ENCODE peak calls at places on chromosomes 2 and 18, in six cellular contexts. Z is AG08395; D is iris pigment epithelial cell; V is activated CD8-positive, alpha-beta memory T cell treated with anti-CD3 and anti-CD28 coated beads for 48 hours; M is ovary; O is NCI-H2171 treated with DMSO at 0.1 percent for 48 hours. P is an unnamed sample.
A peak's percentile ranks its signal among the peaks of the same experiment; 100 is the strongest.

GRCh38 chr18:44813586-44813985 is 132.9 kb downstream of the SETBP1 start:
- DNase-seq in Z (no peak), D (no peak), V (no peak), M (no peak), O (no peak), P (no peak)

GRCh38 chr2:190301032-190301431 is 18.6 kb downstream of the HIBCH start:
- DNase-seq in Z (no peak), D (no peak), V (no peak), M (no peak), O (no peak), P (no peak)

GRCh38 chr18:79588636-79589481 is 90.7 kb upstream of the CTDP1 start:
- DNase-seq in Z (peak; percentile 86), D (peak; percentile 94), V (no peak), M (peak; percentile 94), O (no peak), P (peak; percentile 54)

GRCh38 chr2:220279372-220279771 is 651.9 kb downstream of the SLC4A3 start:
- DNase-seq in Z (peak; percentile 62), D (peak; percentile 90), V (no peak), M (no peak), O (no peak), P (no peak)

GRCh38 chr2:127143851-127144782 is 37.2 kb upstream of the BIN1 start:
- DNase-seq in Z (peak; percentile 61), D (peak; percentile 87), V (no peak), M (no peak), O (no peak), P (no peak)

GRCh38 chr2:221943078-221943810 is 355.6 kb downstream of the PAX3 start:
- DNase-seq in Z (peak; percentile 8), D (peak; percentile 38), V (no peak), M (peak; percentile 70), O (no peak), P (no peak)

GRCh38 chr2:241842620-241843211 is 16.0 kb downstream of the PDCD1 start:
- DNase-seq in Z (no peak), D (peak; percentile 18), V (no peak), M (no peak), O (no peak), P (no peak)

GRCh38 chr2:10993001-10993481 is 81.3 kb downstream of the KCNF1 start:
- DNase-seq in Z (peak; percentile 67), D (no peak), V (no peak), M (no peak), O (no peak), P (no peak)

GRCh38 chr2:118169359-118170005 is 81.2 kb downstream of the INSIG2 start:
- DNase-seq in Z (no peak), D (no peak), V (no peak), M (peak; percentile 41), O (no peak), P (no peak)

GRCh38 chr18:5891361-5892215 is 3.7 kb downstream of the TMEM200C start:
- DNase-seq in Z (no peak), D (no peak), V (no peak), M (no peak), O (no peak), P (no peak)

GRCh38 chr2:12554235-12555011 is 162.3 kb upstream of the TRIB2 start:
- DNase-seq in Z (no peak), D (no peak), V (no peak), M (no peak), O (no peak), P (no peak)

GRCh38 chr2:226981731-226982373 is 146.0 kb downstream of the RHBDD1 start:
- DNase-seq in Z (no peak), D (no peak), V (no peak), M (no peak), O (no peak), P (no peak)

GRCh38 chr2:118853647-118854367 is 6.4 kb upstream of the EN1 start:
- DNase-seq in Z (no peak), D (no peak), V (no peak), M (no peak), O (no peak), P (no peak)

GRCh38 chr2:237192881-237193280 is 107.2 kb downstream of the COPS8 start:
- DNase-seq in Z (no peak), D (no peak), V (no peak), M (peak; percentile 37), O (no peak), P (no peak)

GRCh38 chr2:24824071-24824588 is 30.9 kb downstream of the CENPO start:
- DNase-seq in Z (no peak), D (no peak), V (no peak), M (no peak), O (no peak), P (no peak)

GRCh38 chr2:2558476-2558875 is 227.4 kb upstream of the MYT1L start:
- DNase-seq in Z (no peak), D (no peak), V (no peak), M (no peak), O (no peak), P (no peak)

GRCh38 chr18:63648241-63648640 is 4.2 kb upstream of the SERPINB4 start:
- DNase-seq in Z (no peak), D (no peak), V (no peak), M (no peak), O (no peak), P (no peak)

GRCh38 chr18:13563390-13563805 is 163.0 kb downstream of the FAM210A start:
- DNase-seq in Z (no peak), D (no peak), V (no peak), M (no peak), O (peak; percentile 77), P (no peak)

GRCh38 chr2:44897406-44897805 is 44.1 kb upstream of the SIX3 start:
- DNase-seq in Z (no peak), D (no peak), V (no peak), M (no peak), O (no peak), P (no peak)

GRCh38 chr18:39951321-39951720 is 2003.7 kb upstream of the PIK3C3 start:
- DNase-seq in Z (no peak), D (peak; percentile 45), V (no peak), M (no peak), O (no peak), P (no peak)

GRCh38 chr2:78778756-78779510 is 246.6 kb upstream of the REG3G start:
- DNase-seq in Z (no peak), D (no peak), V (no peak), M (no peak), O (no peak), P (no peak)

GRCh38 chr2:229691631-229692030 is 22.7 kb downstream of the DNER start:
- DNase-seq in Z (no peak), D (no peak), V (no peak), M (no peak), O (no peak), P (no peak)

GRCh38 chr2:3146175-3146574 is 231.4 kb downstream of the EIPR1 start:
- DNase-seq in Z (no peak), D (no peak), V (no peak), M (no peak), O (no peak), P (no peak)

GRCh38 chr2:59584958-59585357 is 968.5 kb downstream of the BCL11A start:
- DNase-seq in Z (no peak), D (no peak), V (no peak), M (no peak), O (peak; percentile 50), P (no peak)

GRCh38 chr2:102065675-102066252 is 74.0 kb downstream of the IL1R2 start:
- DNase-seq in Z (no peak), D (peak; percentile 98), V (no peak), M (no peak), O (no peak), P (no peak)

GRCh38 chr2:28751956-28752607 is 452 bp downstream of the PPP1CB start:
- DNase-seq in Z (no peak), D (no peak), V (peak; percentile 45), M (no peak), O (no peak), P (peak; percentile 48)

GRCh38 chr2:134669731-134670669 is 48.8 kb downstream of the TMEM163 start:
- DNase-seq in Z (no peak), D (no peak), V (no peak), M (peak; percentile 86), O (no peak), P (no peak)

GRCh38 chr2:42980764-42981416 is 188.5 kb upstream of the HAAO start:
- DNase-seq in Z (no peak), D (no peak), V (no peak), M (no peak), O (no peak), P (no peak)

GRCh38 chr18:74457043-74457742 is at the start of gene DIPK1C:
- DNase-seq in Z (no peak), D (no peak), V (no peak), M (no peak), O (no peak), P (no peak)

GRCh38 chr2:219946529-219946928 is 319.1 kb downstream of the SLC4A3 start:
- DNase-seq in Z (no peak), D (no peak), V (no peak), M (no peak), O (no peak), P (no peak)

GRCh38 chr2:60544059-60544458 is 9.4 kb downstream of the BCL11A start:
- DNase-seq in Z (no peak), D (no peak), V (no peak), M (no peak), O (no peak), P (no peak)

GRCh38 chr2:134170269-134170668 is 83.6 kb upstream of the MGAT5 start:
- DNase-seq in Z (peak; percentile 50), D (peak; percentile 66), V (no peak), M (no peak), O (no peak), P (no peak)

GRCh38 chr2:26850565-26850964 is 2.6 kb downstream of the DPYSL5 start:
- DNase-seq in Z (no peak), D (no peak), V (no peak), M (no peak), O (no peak), P (no peak)

GRCh38 chr2:226671177-226671676 is 128.4 kb downstream of the IRS1 start:
- DNase-seq in Z (no peak), D (no peak), V (no peak), M (no peak), O (no peak), P (no peak)

GRCh38 chr2:239267411-239267941 is 133.3 kb downstream of the HDAC4 start:
- DNase-seq in Z (peak; percentile 79), D (peak; percentile 90), V (no peak), M (peak; percentile 57), O (no peak), P (no peak)

GRCh38 chr2:61238221-61238620 is 76.2 kb downstream of the C2orf74 start:
- DNase-seq in Z (no peak), D (no peak), V (no peak), M (no peak), O (no peak), P (no peak)

GRCh38 chr18:48719388-48719787 is 180.6 kb downstream of the CTIF start:
- DNase-seq in Z (no peak), D (no peak), V (no peak), M (no peak), O (no peak), P (no peak)

GRCh38 chr2:175154670-175155082 is 13.3 kb downstream of the ATF2 start:
- DNase-seq in Z (peak; percentile 50), D (peak; percentile 84), V (no peak), M (no peak), O (no peak), P (no peak)